ENCODE peak calls at places on chromosomes 12 and 14, in eight cellular contexts. One of them, this sample, is unnamed.
A peak's percentile ranks its signal among the peaks of the same experiment; 100 is the strongest.

GRCh38 chr12:53097207-53097563 is 282 bp upstream of the IGFBP6 start:
- DNase-seq in HCT116: no peak
- DNase-seq in H1: no peak
- DNase-seq in endothelial cell of umbilical vein: peak; percentile 11
- DNase-seq in HepG2: no peak
- DNase-seq in SK-N-SH: peak; percentile 63
- DNase-seq in GM12878: no peak
- DNase-seq in K562: no peak
- DNase-seq in this sample: no peak

GRCh38 chr14:78152246-78153068 is 17.7 kb upstream of the NRXN3 start:
- DNase-seq in HCT116: no peak
- DNase-seq in H1: no peak
- DNase-seq in endothelial cell of umbilical vein: no peak
- DNase-seq in HepG2: no peak
- DNase-seq in SK-N-SH: no peak
- DNase-seq in GM12878: no peak
- DNase-seq in K562: no peak
- DNase-seq in this sample: peak; percentile 28

GRCh38 chr12:114265036-114265435 is 140.9 kb downstream of the TBX5 start:
- DNase-seq in HCT116: no peak
- DNase-seq in H1: no peak
- DNase-seq in endothelial cell of umbilical vein: no peak
- DNase-seq in HepG2: no peak
- DNase-seq in SK-N-SH: no peak
- DNase-seq in GM12878: no peak
- DNase-seq in K562: no peak
- DNase-seq in this sample: no peak

GRCh38 chr12:112945515-112945914 is 7.2 kb downstream of the OAS3 start:
- DNase-seq in HCT116: no peak
- DNase-seq in H1: no peak
- DNase-seq in endothelial cell of umbilical vein: no peak
- DNase-seq in HepG2: no peak
- DNase-seq in SK-N-SH: no peak
- DNase-seq in GM12878: no peak
- DNase-seq in K562: no peak
- DNase-seq in this sample: no peak

GRCh38 chr14:89500303-89500702 is 83.3 kb upstream of the FOXN3 start:
- DNase-seq in HCT116: no peak
- DNase-seq in H1: no peak
- DNase-seq in endothelial cell of umbilical vein: no peak
- DNase-seq in HepG2: peak; percentile 10
- DNase-seq in SK-N-SH: no peak
- DNase-seq in GM12878: no peak
- DNase-seq in K562: no peak
- DNase-seq in this sample: no peak

GRCh38 chr12:43789941-43790340 is 16.2 kb downstream of the TWF1 start:
- DNase-seq in HCT116: no peak
- DNase-seq in H1: no peak
- DNase-seq in endothelial cell of umbilical vein: peak; percentile 78
- DNase-seq in HepG2: no peak
- DNase-seq in SK-N-SH: peak; percentile 19
- DNase-seq in GM12878: no peak
- DNase-seq in K562: no peak
- DNase-seq in this sample: no peak

GRCh38 chr14:91144425-91145145 is 30.7 kb downstream of the DGLUCY start:
- DNase-seq in HCT116: no peak
- DNase-seq in H1: no peak
- DNase-seq in endothelial cell of umbilical vein: peak; percentile 91
- DNase-seq in HepG2: no peak
- DNase-seq in SK-N-SH: no peak
- DNase-seq in GM12878: no peak
- DNase-seq in K562: no peak
- DNase-seq in this sample: peak; percentile 91

GRCh38 chr12:91980345-91980744 is 165.3 kb downstream of the BTG1 start:
- DNase-seq in HCT116: no peak
- DNase-seq in H1: no peak
- DNase-seq in endothelial cell of umbilical vein: no peak
- DNase-seq in HepG2: no peak
- DNase-seq in SK-N-SH: no peak
- DNase-seq in GM12878: no peak
- DNase-seq in K562: no peak
- DNase-seq in this sample: no peak

GRCh38 chr12:56206373-56207166 is 15.2 kb downstream of the RNF41 start:
- DNase-seq in HCT116: no peak
- DNase-seq in H1: peak; percentile 84
- DNase-seq in endothelial cell of umbilical vein: peak; percentile 52
- DNase-seq in HepG2: peak; percentile 56
- DNase-seq in SK-N-SH: peak; percentile 67
- DNase-seq in GM12878: no peak
- DNase-seq in K562: peak; percentile 64
- DNase-seq in this sample: no peak

GRCh38 chr12:72549184-72549583 is 277.0 kb downstream of the TRHDE start:
- DNase-seq in HCT116: no peak
- DNase-seq in H1: no peak
- DNase-seq in endothelial cell of umbilical vein: no peak
- DNase-seq in HepG2: no peak
- DNase-seq in SK-N-SH: no peak
- DNase-seq in GM12878: no peak
- DNase-seq in K562: no peak
- DNase-seq in this sample: no peak

GRCh38 chr14:63480599-63480998 is 62.6 kb downstream of the PPP2R5E start:
- DNase-seq in HCT116: no peak
- DNase-seq in H1: no peak
- DNase-seq in endothelial cell of umbilical vein: no peak
- DNase-seq in HepG2: no peak
- DNase-seq in SK-N-SH: no peak
- DNase-seq in GM12878: no peak
- DNase-seq in K562: no peak
- DNase-seq in this sample: no peak

GRCh38 chr14:102187044-102187443 is 47.3 kb downstream of the WDR20 start:
- DNase-seq in HCT116: peak; percentile 41
- DNase-seq in H1: no peak
- DNase-seq in endothelial cell of umbilical vein: peak; percentile 45
- DNase-seq in HepG2: no peak
- DNase-seq in SK-N-SH: no peak
- DNase-seq in GM12878: no peak
- DNase-seq in K562: peak; percentile 15
- DNase-seq in this sample: no peak

GRCh38 chr12:119835068-119835467 is 42.1 kb downstream of the CIT start:
- DNase-seq in HCT116: no peak
- DNase-seq in H1: no peak
- DNase-seq in endothelial cell of umbilical vein: no peak
- DNase-seq in HepG2: no peak
- DNase-seq in SK-N-SH: no peak
- DNase-seq in GM12878: no peak
- DNase-seq in K562: no peak
- DNase-seq in this sample: no peak

GRCh38 chr14:22081352-22081751 is 407.7 kb upstream of the OR4E1 start:
- DNase-seq in HCT116: no peak
- DNase-seq in H1: no peak
- DNase-seq in endothelial cell of umbilical vein: no peak
- DNase-seq in HepG2: no peak
- DNase-seq in SK-N-SH: no peak
- DNase-seq in GM12878: no peak
- DNase-seq in K562: no peak
- DNase-seq in this sample: no peak

GRCh38 chr12:71392521-71393145 is 47.0 kb upstream of the LGR5 start:
- DNase-seq in HCT116: peak; percentile 72
- DNase-seq in H1: no peak
- DNase-seq in endothelial cell of umbilical vein: peak; percentile 76
- DNase-seq in HepG2: peak; percentile 69
- DNase-seq in SK-N-SH: peak; percentile 67
- DNase-seq in GM12878: peak; percentile 12
- DNase-seq in K562: peak; percentile 74
- DNase-seq in this sample: peak; percentile 57

GRCh38 chr14:51596473-51596870 is 55.2 kb upstream of the FRMD6 start:
- DNase-seq in HCT116: no peak
- DNase-seq in H1: no peak
- DNase-seq in endothelial cell of umbilical vein: no peak
- DNase-seq in HepG2: no peak
- DNase-seq in SK-N-SH: no peak
- DNase-seq in GM12878: no peak
- DNase-seq in K562: no peak
- DNase-seq in this sample: no peak

GRCh38 chr14:25411933-25412757 is 362.2 kb upstream of the STXBP6 start:
- DNase-seq in HCT116: no peak
- DNase-seq in H1: peak; percentile 54
- DNase-seq in endothelial cell of umbilical vein: no peak
- DNase-seq in HepG2: no peak
- DNase-seq in SK-N-SH: no peak
- DNase-seq in GM12878: no peak
- DNase-seq in K562: no peak
- DNase-seq in this sample: no peak

GRCh38 chr12:117140397-117141096 is 41.3 kb upstream of the TESC start:
- DNase-seq in HCT116: no peak
- DNase-seq in H1: no peak
- DNase-seq in endothelial cell of umbilical vein: no peak
- DNase-seq in HepG2: no peak
- DNase-seq in SK-N-SH: no peak
- DNase-seq in GM12878: no peak
- DNase-seq in K562: no peak
- DNase-seq in this sample: no peak

DNA sequence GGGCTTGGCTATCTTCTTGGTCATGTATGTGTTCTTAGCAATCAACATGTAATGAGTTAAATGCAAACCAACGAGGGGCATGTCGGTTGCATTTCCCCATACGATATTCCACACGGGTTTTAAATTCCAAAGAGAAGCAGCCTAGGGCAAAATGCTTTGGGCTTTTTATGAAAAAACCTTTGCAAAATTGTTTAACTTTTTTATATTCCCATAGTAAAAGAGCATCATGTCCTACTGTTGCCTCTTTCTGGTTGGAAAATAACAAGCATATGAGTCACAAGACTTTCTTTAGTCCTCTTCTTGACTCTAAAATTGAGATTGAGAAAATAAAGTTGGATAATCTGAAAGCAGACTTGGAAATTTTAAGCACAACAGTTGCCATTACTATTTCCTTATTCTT is 3.8 kb upstream of the DIO2 start:
- DNase-seq in HCT116: no peak
- DNase-seq in H1: no peak
- DNase-seq in endothelial cell of umbilical vein: no peak
- DNase-seq in HepG2: no peak
- DNase-seq in SK-N-SH: no peak
- DNase-seq in GM12878: no peak
- DNase-seq in K562: no peak
- DNase-seq in this sample: no peak
- H3K9me3 ChIP-seq in HCT116: no peaks in the 10 kb centered on the region
- H3K9me3 ChIP-seq in H1: no peaks in the 10 kb centered on the region
- H3K9me3 ChIP-seq in endothelial cell of umbilical vein: no peaks in the 10 kb centered on the region
- H3K9me3 ChIP-seq in HepG2: no peaks in the 10 kb centered on the region
- H3K9me3 ChIP-seq in SK-N-SH: no peaks in the 10 kb centered on the region
- H3K9me3 ChIP-seq in GM12878: no peaks in the 10 kb centered on the region
- H3K9me3 ChIP-seq in K562: no peaks in the 10 kb centered on the region
- H3K9me3 ChIP-seq in this sample: no peaks in the 10 kb centered on the region

GRCh38 chr14:103537175-103537990 is 8.4 kb downstream of the TRMT61A start:
- DNase-seq in HCT116: no peak
- DNase-seq in H1: no peak
- DNase-seq in endothelial cell of umbilical vein: no peak
- DNase-seq in HepG2: no peak
- DNase-seq in SK-N-SH: no peak
- DNase-seq in GM12878: no peak
- DNase-seq in K562: no peak
- DNase-seq in this sample: no peak
- H3K9ac ChIP-seq in HCT116: no peak overlapping the region
- H3K9ac ChIP-seq in H1: no peak overlapping the region
- H3K9ac ChIP-seq in endothelial cell of umbilical vein: no peak overlapping the region
- H3K9ac ChIP-seq in HepG2: no peak overlapping the region
- H3K9ac ChIP-seq in SK-N-SH: no peak overlapping the region
- H3K9ac ChIP-seq in GM12878: no peak overlapping the region
- H3K9ac ChIP-seq in K562: no peak overlapping the region
- H3K9ac ChIP-seq in this sample: no peak overlapping the region

GRCh38 chr14:62076368-62076767 is 314.1 kb downstream of the SNAPC1 start:
- DNase-seq in HCT116: no peak
- DNase-seq in H1: no peak
- DNase-seq in endothelial cell of umbilical vein: no peak
- DNase-seq in HepG2: no peak
- DNase-seq in SK-N-SH: no peak
- DNase-seq in GM12878: no peak
- DNase-seq in K562: no peak
- DNase-seq in this sample: no peak
- TF ChIP-seq POLR2AphosphoS5 in HCT116: no peak
- TF ChIP-seq POLR2AphosphoS5 in H1: no peak
- TF ChIP-seq POLR2AphosphoS5 in endothelial cell of umbilical vein: no peak
- TF ChIP-seq POLR2AphosphoS5 in HepG2: no peak
- TF ChIP-seq POLR2AphosphoS5 in SK-N-SH: no peak
- TF ChIP-seq POLR2AphosphoS5 in GM12878: no peak
- TF ChIP-seq POLR2AphosphoS5 in K562: no peak
- TF ChIP-seq POLR2AphosphoS5 in this sample: no peak

GRCh38 chr14:105891221-105891602 is 364.8 kb downstream of the TMEM121 start:
- DNase-seq in HCT116: no peak
- DNase-seq in H1: no peak
- DNase-seq in endothelial cell of umbilical vein: no peak
- DNase-seq in HepG2: no peak
- DNase-seq in SK-N-SH: no peak
- DNase-seq in GM12878: no peak
- DNase-seq in K562: no peak
- DNase-seq in this sample: no peak

GRCh38 chr14:105888784-105889665 is 362.6 kb downstream of the TMEM121 start:
- DNase-seq in HCT116: no peak
- DNase-seq in H1: no peak
- DNase-seq in endothelial cell of umbilical vein: no peak
- DNase-seq in HepG2: no peak
- DNase-seq in SK-N-SH: no peak
- DNase-seq in GM12878: no peak
- DNase-seq in K562: peak; percentile 1
- DNase-seq in this sample: no peak

GRCh38 chr14:105889666-105890473 is 363.5 kb downstream of the TMEM121 start:
- DNase-seq in HCT116: no peak
- DNase-seq in H1: no peak
- DNase-seq in endothelial cell of umbilical vein: no peak
- DNase-seq in HepG2: no peak
- DNase-seq in SK-N-SH: peak; percentile 80
- DNase-seq in GM12878: no peak
- DNase-seq in K562: peak; percentile 3
- DNase-seq in this sample: no peak

GRCh38 chr14:105891631-105892452 is 365.5 kb downstream of the TMEM121 start:
- DNase-seq in HCT116: no peak
- DNase-seq in H1: no peak
- DNase-seq in endothelial cell of umbilical vein: no peak
- DNase-seq in HepG2: no peak
- DNase-seq in SK-N-SH: no peak
- DNase-seq in GM12878: no peak
- DNase-seq in K562: peak; percentile 2
- DNase-seq in this sample: no peak

DNA sequence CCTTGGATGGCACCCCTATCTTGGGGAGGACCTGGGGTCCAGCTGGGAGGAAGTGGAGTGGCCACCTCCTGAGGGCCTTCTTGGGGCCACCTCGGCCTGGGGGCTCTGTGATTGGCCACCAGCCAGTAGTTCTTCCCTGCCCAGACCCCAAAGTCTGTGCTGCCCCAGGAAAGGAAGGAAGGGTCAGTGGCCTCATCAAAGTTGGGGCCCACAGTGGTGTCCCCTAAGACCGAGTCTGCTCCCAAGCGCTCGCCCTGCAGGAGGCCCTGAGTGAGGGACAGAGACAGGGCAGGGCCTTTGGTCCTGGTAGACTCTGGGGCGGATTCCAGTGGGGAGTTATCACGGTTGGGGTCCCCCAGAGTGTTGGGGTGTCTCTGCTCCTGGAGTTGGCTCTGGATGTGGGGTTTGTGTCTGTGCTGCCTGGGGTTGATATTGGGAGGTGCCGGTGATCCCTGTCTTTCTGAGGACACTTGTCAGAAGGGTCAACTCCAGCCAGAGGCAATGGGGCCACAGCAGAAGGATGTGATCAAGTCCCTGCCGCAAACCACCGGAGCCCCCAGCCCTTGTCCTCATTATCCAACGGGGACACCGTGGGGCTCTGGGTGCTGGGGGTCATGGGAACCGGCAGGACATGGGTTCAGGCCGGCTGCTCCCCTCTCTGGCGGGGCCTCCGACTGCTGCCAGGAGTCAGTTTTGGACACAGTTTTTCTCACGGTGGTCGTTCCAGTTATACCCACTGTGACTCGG is 364.3 kb downstream of the TMEM121 start:
- DNase-seq in HCT116: no peak
- DNase-seq in H1: no peak
- DNase-seq in endothelial cell of umbilical vein: no peak
- DNase-seq in HepG2: no peak
- DNase-seq in SK-N-SH: no peak
- DNase-seq in GM12878: no peak
- DNase-seq in K562: peak; percentile 1
- DNase-seq in this sample: no peak
- H3K9me3 ChIP-seq in HCT116: no peaks in the 10 kb centered on the region
- H3K9me3 ChIP-seq in H1: peaks cover 95% of the 10 kb centered on the region
- H3K9me3 ChIP-seq in endothelial cell of umbilical vein: no peaks in the 10 kb centered on the region
- H3K9me3 ChIP-seq in HepG2: no peaks in the 10 kb centered on the region
- H3K9me3 ChIP-seq in SK-N-SH: no peaks in the 10 kb centered on the region
- H3K9me3 ChIP-seq in GM12878: no peaks in the 10 kb centered on the region
- H3K9me3 ChIP-seq in K562: no peaks in the 10 kb centered on the region
- H3K9me3 ChIP-seq in this sample: no peaks in the 10 kb centered on the region

This sample was measured in SK-N-MC.